ENCODE peak calls at places on chromosomes 13 and 19, in eight cellular contexts. O is RPMI7951; S is GDM1; Y is C1 segment of cervical spinal cord; I is stimulated activated CD4-positive, alpha-beta T cell treated with anti-CD3 and anti-CD28 coated beads, TNF-alpha, amount 100 ng/mL, for 4 hours; G is DMS153; Z is stimulated activated CD8-positive, alpha-beta memory T cell treated with anti-CD3 and anti-CD28 coated beads, Interleukin-7, amount 100 ng/mL, for 48 hours; D is BJ. Q is an unnamed sample.

GRCh38 chr13:110813646-110814624 is 100.4 kb downstream of the ING1 start:
- DNase-seq in I (no peak), Z (no peak), Y (no peak), S (no peak), O (no peak), D (no peak), G (no peak), Q (no peak)

GRCh38 chr19:4077800-4078683 is 11.3 kb upstream of the ZBTB7A start:
- DNase-seq in D (no peak), I (no peak), G (no peak), Z (no peak), S (peak; percentile 20), O (peak; percentile 60), Y (no peak), Q (no peak)

GRCh38 chr19:40674291-40674690 is 16.2 kb downstream of the NUMBL start:
- DNase-seq in I (no peak), S (no peak), O (no peak), G (no peak), Z (no peak), D (no peak), Y (no peak), Q (no peak)

GRCh38 chr19:30017172-30017571 is 75.1 kb downstream of the URI1 start:
- DNase-seq in Z (no peak), D (no peak), O (no peak), G (no peak), S (no peak), Y (no peak), I (no peak), Q (no peak)

GRCh38 chr19:55172741-55173140 is 6.3 kb upstream of the DNAAF3 start:
- DNase-seq in I (no peak), Y (no peak), D (no peak), G (no peak), O (peak; percentile 68), Z (no peak), S (no peak), Q (no peak)

GRCh38 chr13:73938375-73939070 is 195.7 kb downstream of the KLF12 start:
- DNase-seq in G (peak; percentile 18), Z (no peak), Y (no peak), D (no peak), O (peak; percentile 65), I (no peak), S (no peak), Q (peak; percentile 49)

GRCh38 chr13:104132849-104133248 is 1066.6 kb upstream of the SLC10A2 start:
- DNase-seq in O (no peak), S (no peak), Y (no peak), Z (no peak), G (no peak), D (no peak), I (no peak), Q (no peak)

GRCh38 chr19:35231956-35232746 is 3.6 kb upstream of the FAM187B start:
- DNase-seq in G (no peak), Z (no peak), Y (no peak), O (no peak), D (no peak), I (no peak), S (no peak), Q (no peak)

GRCh38 chr13:114078501-114079451 is 53.6 kb downstream of the RASA3 start:
- DNase-seq in I (no peak), O (no peak), Y (no peak), G (no peak), S (no peak), D (no peak), Z (no peak), Q (peak; percentile 28)

GRCh38 chr13:102870677-102871415 is 25.0 kb downstream of the ERCC5 start:
- DNase-seq in O (peak; percentile 44), S (peak; percentile 16), D (peak; percentile 11), Z (no peak), Y (peak; percentile 40), G (no peak), I (no peak), Q (no peak)

GRCh38 chr13:47287291-47287751 is 390.5 kb upstream of the HTR2A start:
- DNase-seq in G (no peak), D (no peak), Z (no peak), Y (no peak), I (no peak), S (no peak), O (peak; percentile 15), Q (no peak)

GRCh38 chr19:18906605-18907519 is 10.9 kb upstream of the CERS1 start:
- DNase-seq in I (no peak), D (no peak), O (no peak), Y (peak; percentile 57), Z (no peak), S (no peak), G (no peak), Q (no peak)

GRCh38 chr19:41577833-41578232 is 1.9 kb downstream of the CEACAM21 start:
- DNase-seq in Y (no peak), D (no peak), Z (no peak), I (no peak), S (no peak), G (no peak), O (no peak), Q (no peak)

GRCh38 chr13:44365008-44365407 is 8.6 kb upstream of the SERP2 start:
- DNase-seq in I (no peak), Y (no peak), S (no peak), O (peak; percentile 87), G (no peak), Z (no peak), D (no peak), Q (no peak)

GRCh38 chr13:27917121-27917947 is 2.5 kb upstream of the PDX1 start:
- DNase-seq in Z (no peak), S (no peak), D (no peak), I (no peak), Y (no peak), G (no peak), O (no peak), Q (no peak)

GRCh38 chr13:51241720-51242119 is 19.5 kb downstream of the FAM124A start:
- DNase-seq in D (no peak), G (no peak), I (no peak), O (no peak), Z (no peak), S (no peak), Y (no peak), Q (no peak)

GRCh38 chr19:3338541-3339181 is 27.7 kb upstream of the NFIC start:
- DNase-seq in Y (no peak), G (peak; percentile 76), Z (peak; percentile 20), O (no peak), I (no peak), D (no peak), S (no peak), Q (no peak)

GRCh38 chr13:67043901-67044300 is 186.2 kb downstream of the PCDH9 start:
- DNase-seq in G (no peak), I (no peak), Y (no peak), S (no peak), D (no peak), O (no peak), Z (no peak), Q (no peak)

GRCh38 chr13:33678906-33679657 is 138.9 kb upstream of the RFC3 start:
- DNase-seq in G (no peak), Z (peak; percentile 82), I (peak; percentile 52), D (no peak), O (peak; percentile 85), Y (peak; percentile 67), S (no peak), Q (peak; percentile 80)

GRCh38 chr13:30477346-30478235 is 11.9 kb upstream of the HMGB1 start:
- DNase-seq in G (no peak), Z (no peak), O (no peak), I (no peak), D (no peak), Y (no peak), S (peak; percentile 15), Q (no peak)

GRCh38 chr13:48662226-48662625 is 8.5 kb downstream of the CYSLTR2 start:
- DNase-seq in I (no peak), D (no peak), S (no peak), G (no peak), Z (no peak), O (no peak), Y (no peak), Q (no peak)

GRCh38 chr19:35249848-35250711 is 1.3 kb downstream of the LSR start:
- DNase-seq in Y (no peak), S (no peak), I (no peak), Z (no peak), G (no peak), O (no peak), D (no peak), Q (no peak)

GRCh38 chr13:49023441-49023840 is 47.7 kb downstream of the FNDC3A start:
- DNase-seq in D (peak; percentile 47), G (no peak), O (peak; percentile 70), S (no peak), Y (no peak), I (no peak), Z (no peak), Q (no peak)

GRCh38 chr13:25869941-25870340 is 181.9 kb downstream of the SHISA2 start:
- DNase-seq in Z (no peak), G (no peak), I (no peak), O (no peak), S (no peak), D (no peak), Y (no peak), Q (no peak)

GRCh38 chr13:41383400-41383799 is 72.3 kb downstream of the NAA16 start:
- DNase-seq in O (no peak), Y (no peak), I (no peak), D (no peak), S (peak; percentile 22), Z (no peak), G (no peak), Q (no peak)

GRCh38 chr13:73056054-73056962 is 2.5 kb upstream of the KLF5 start:
- DNase-seq in Z (no peak), D (no peak), I (no peak), G (no peak), Y (no peak), S (no peak), O (peak; percentile 83), Q (no peak)

GRCh38 chr13:39578821-39579291 is 24.1 kb downstream of the LHFPL6 start:
- DNase-seq in G (no peak), S (no peak), O (no peak), D (no peak), I (no peak), Z (no peak), Y (no peak), Q (no peak)

GRCh38 chr19:42290523-42291436 is 11.2 kb upstream of the PRR19 start:
- DNase-seq in I (no peak), Y (no peak), D (no peak), O (peak; percentile 38), S (peak; percentile 19), G (no peak), Z (peak; percentile 32), Q (no peak)

GRCh38 chr19:58543826-58544590 is at the start of gene TRIM28:
- DNase-seq in Y (no peak), Z (peak; percentile 100), O (peak; percentile 99), G (no peak), D (peak; percentile 97), S (no peak), I (peak; percentile 100), Q (peak; percentile 98)

GRCh38 chr13:59666504-59666903 is 497.2 kb downstream of the DIAPH3 start:
- DNase-seq in O (no peak), Z (no peak), D (no peak), Y (no peak), I (no peak), S (no peak), G (no peak), Q (no peak)

GRCh38 chr19:38370299-38370698 is 4.1 kb upstream of the PSMD8 start:
- DNase-seq in D (no peak), S (no peak), I (no peak), G (no peak), Z (no peak), Y (no peak), O (no peak), Q (no peak)